ENCODE peak calls at places on chromosomes 11 and 22, in nine cellular contexts. One of them, this sample, is unnamed. For H3K4me1 and H3K36me3, the result is how much of the 10 kb centered on the place peaks cover.

GRCh38 chr11:20158597-20159257 is 1.5 kb downstream of the DBX1 start:
- DNase-seq in lung: peak
- DNase-seq in mesenchymal stem cell: peak
- DNase-seq in SJSA1: peak
- DNase-seq in adrenal gland: peak
- DNase-seq in PC-9: peak
- DNase-seq in cardiac muscle cell: peak
- DNase-seq in uterus: peak
- DNase-seq in gastrocnemius medialis: no peak
- DNase-seq in this sample: peak

GRCh38 chr22:37804886-37805857 is 2.6 kb upstream of the GCAT start:
- DNase-seq in PC-9: peak
- DNase-seq in mesenchymal stem cell: peak
- DNase-seq in uterus: peak
- DNase-seq in adrenal gland: peak
- DNase-seq in lung: peak
- DNase-seq in SJSA1: peak
- DNase-seq in cardiac muscle cell: peak
- DNase-seq in gastrocnemius medialis: peak
- DNase-seq in this sample: peak

GRCh38 chr11:63567044-63567840 is 4.1 kb upstream of the PLAAT2 start:
- DNase-seq in cardiac muscle cell: peak
- DNase-seq in SJSA1: peak
- DNase-seq in gastrocnemius medialis: peak
- DNase-seq in uterus: peak
- DNase-seq in mesenchymal stem cell: peak
- DNase-seq in adrenal gland: no peak
- DNase-seq in PC-9: peak
- DNase-seq in lung: no peak
- DNase-seq in this sample: no peak

GRCh38 chr11:35305670-35306382 is 113.5 kb downstream of the SLC1A2 start:
- DNase-seq in SJSA1: peak
- DNase-seq in cardiac muscle cell: peak
- DNase-seq in lung: no peak
- DNase-seq in uterus: no peak
- DNase-seq in gastrocnemius medialis: no peak
- DNase-seq in mesenchymal stem cell: peak
- DNase-seq in PC-9: no peak
- DNase-seq in adrenal gland: peak
- DNase-seq in this sample: no peak

GRCh38 chr11:84414936-84415335 is 1128.8 kb upstream of the CCDC90B start:
- DNase-seq in cardiac muscle cell: no peak
- DNase-seq in adrenal gland: no peak
- DNase-seq in uterus: no peak
- DNase-seq in PC-9: no peak
- DNase-seq in mesenchymal stem cell: no peak
- DNase-seq in SJSA1: no peak
- DNase-seq in gastrocnemius medialis: no peak
- DNase-seq in lung: no peak
- DNase-seq in this sample: no peak

GRCh38 chr11:9563196-9563730 is 10.2 kb upstream of the WEE1 start:
- DNase-seq in mesenchymal stem cell: no peak
- DNase-seq in PC-9: no peak
- DNase-seq in cardiac muscle cell: no peak
- DNase-seq in gastrocnemius medialis: no peak
- DNase-seq in SJSA1: no peak
- DNase-seq in lung: no peak
- DNase-seq in uterus: no peak
- DNase-seq in adrenal gland: no peak
- DNase-seq in this sample: no peak

GRCh38 chr11:37390566-37390965 is 792.5 kb upstream of the RAG2 start:
- DNase-seq in cardiac muscle cell: no peak
- DNase-seq in adrenal gland: no peak
- DNase-seq in lung: no peak
- DNase-seq in PC-9: no peak
- DNase-seq in uterus: no peak
- DNase-seq in SJSA1: no peak
- DNase-seq in gastrocnemius medialis: no peak
- DNase-seq in mesenchymal stem cell: no peak
- DNase-seq in this sample: no peak

GRCh38 chr11:101717621-101718020 is 133.8 kb upstream of the TRPC6 start:
- DNase-seq in PC-9: no peak
- DNase-seq in cardiac muscle cell: no peak
- DNase-seq in adrenal gland: no peak
- DNase-seq in mesenchymal stem cell: peak
- DNase-seq in uterus: no peak
- DNase-seq in gastrocnemius medialis: no peak
- DNase-seq in lung: no peak
- DNase-seq in SJSA1: no peak
- DNase-seq in this sample: no peak

GRCh38 chr11:55942785-55943392 is 6.7 kb upstream of the OR5I1 start:
- DNase-seq in cardiac muscle cell: peak
- DNase-seq in mesenchymal stem cell: peak
- DNase-seq in uterus: no peak
- DNase-seq in PC-9: no peak
- DNase-seq in lung: no peak
- DNase-seq in SJSA1: peak
- DNase-seq in gastrocnemius medialis: no peak
- DNase-seq in adrenal gland: no peak
- DNase-seq in this sample: no peak

GRCh38 chr11:1938343-1939005 is 8.7 kb upstream of the MRPL23 start:
- DNase-seq in PC-9: no peak
- DNase-seq in SJSA1: no peak
- DNase-seq in adrenal gland: no peak
- DNase-seq in cardiac muscle cell: no peak
- DNase-seq in gastrocnemius medialis: peak
- DNase-seq in mesenchymal stem cell: no peak
- DNase-seq in lung: no peak
- DNase-seq in uterus: no peak
- DNase-seq in this sample: peak

GRCh38 chr11:110479070-110479444 is 49.3 kb downstream of the FDX1 start:
- DNase-seq in uterus: no peak
- DNase-seq in lung: no peak
- DNase-seq in SJSA1: no peak
- DNase-seq in gastrocnemius medialis: no peak
- DNase-seq in PC-9: no peak
- DNase-seq in mesenchymal stem cell: no peak
- DNase-seq in adrenal gland: no peak
- DNase-seq in cardiac muscle cell: peak
- DNase-seq in this sample: no peak

GRCh38 chr11:44066732-44067131 is 662 bp downstream of the ACCS start:
- DNase-seq in adrenal gland: peak
- DNase-seq in lung: no peak
- DNase-seq in cardiac muscle cell: peak
- DNase-seq in PC-9: no peak
- DNase-seq in mesenchymal stem cell: peak
- DNase-seq in SJSA1: peak
- DNase-seq in uterus: peak
- DNase-seq in gastrocnemius medialis: peak
- DNase-seq in this sample: no peak

GRCh38 chr22:47328550-47329243 is 566.2 kb downstream of the TBC1D22A start:
- DNase-seq in gastrocnemius medialis: no peak
- DNase-seq in mesenchymal stem cell: no peak
- DNase-seq in SJSA1: peak
- DNase-seq in cardiac muscle cell: peak
- DNase-seq in PC-9: peak
- DNase-seq in adrenal gland: peak
- DNase-seq in uterus: no peak
- DNase-seq in lung: no peak
- DNase-seq in this sample: no peak

GRCh38 chr11:8269636-8270035 is 6.0 kb upstream of the LMO1 start:
- DNase-seq in gastrocnemius medialis: no peak
- DNase-seq in mesenchymal stem cell: no peak
- DNase-seq in SJSA1: no peak
- DNase-seq in lung: no peak
- DNase-seq in adrenal gland: no peak
- DNase-seq in cardiac muscle cell: no peak
- DNase-seq in uterus: peak
- DNase-seq in PC-9: no peak
- DNase-seq in this sample: no peak

GRCh38 chr11:59145534-59145933 is 2.9 kb downstream of the FAM111A start:
- DNase-seq in adrenal gland: no peak
- DNase-seq in mesenchymal stem cell: peak
- DNase-seq in lung: no peak
- DNase-seq in cardiac muscle cell: peak
- DNase-seq in uterus: no peak
- DNase-seq in SJSA1: no peak
- DNase-seq in gastrocnemius medialis: no peak
- DNase-seq in PC-9: no peak
- DNase-seq in this sample: no peak

GRCh38 chr11:2328040-2328439 is 26.2 kb downstream of the TSPAN32 start:
- DNase-seq in gastrocnemius medialis: no peak
- DNase-seq in lung: no peak
- DNase-seq in cardiac muscle cell: no peak
- DNase-seq in mesenchymal stem cell: no peak
- DNase-seq in uterus: no peak
- DNase-seq in PC-9: no peak
- DNase-seq in SJSA1: no peak
- DNase-seq in adrenal gland: no peak
- DNase-seq in this sample: no peak

GRCh38 chr11:8566613-8567210 is 27.3 kb downstream of the STK33 start:
- DNase-seq in PC-9: no peak
- DNase-seq in lung: no peak
- DNase-seq in gastrocnemius medialis: no peak
- DNase-seq in uterus: no peak
- DNase-seq in mesenchymal stem cell: peak
- DNase-seq in cardiac muscle cell: peak
- DNase-seq in SJSA1: peak
- DNase-seq in adrenal gland: no peak
- DNase-seq in this sample: no peak

GRCh38 chr22:37043828-37044538 is 7.6 kb upstream of the KCTD17 start:
- DNase-seq in SJSA1: no peak
- DNase-seq in lung: peak
- DNase-seq in adrenal gland: peak
- DNase-seq in cardiac muscle cell: peak
- DNase-seq in gastrocnemius medialis: peak
- DNase-seq in uterus: no peak
- DNase-seq in PC-9: peak
- DNase-seq in mesenchymal stem cell: peak
- DNase-seq in this sample: no peak

GRCh38 chr11:72813740-72814138 is 472 bp upstream of the ATG16L2 start:
- DNase-seq in cardiac muscle cell: peak
- DNase-seq in uterus: peak
- DNase-seq in mesenchymal stem cell: no peak
- DNase-seq in SJSA1: peak
- DNase-seq in lung: peak
- DNase-seq in PC-9: no peak
- DNase-seq in gastrocnemius medialis: peak
- DNase-seq in adrenal gland: peak
- DNase-seq in this sample: peak

GRCh38 chr11:125921042-125921441 is 16.7 kb downstream of the DDX25 start:
- DNase-seq in adrenal gland: no peak
- DNase-seq in gastrocnemius medialis: no peak
- DNase-seq in mesenchymal stem cell: no peak
- DNase-seq in cardiac muscle cell: no peak
- DNase-seq in PC-9: no peak
- DNase-seq in uterus: no peak
- DNase-seq in SJSA1: no peak
- DNase-seq in lung: no peak
- DNase-seq in this sample: no peak

GRCh38 chr22:28608546-28608945 is 71.1 kb downstream of the TTC28 start:
- DNase-seq in gastrocnemius medialis: no peak
- DNase-seq in lung: no peak
- DNase-seq in cardiac muscle cell: no peak
- DNase-seq in uterus: no peak
- DNase-seq in mesenchymal stem cell: no peak
- DNase-seq in PC-9: no peak
- DNase-seq in adrenal gland: no peak
- DNase-seq in SJSA1: no peak
- DNase-seq in this sample: no peak

GRCh38 chr11:61173456-61173855 is 12.2 kb upstream of the VPS37C start:
- DNase-seq in PC-9: peak
- DNase-seq in uterus: no peak
- DNase-seq in adrenal gland: no peak
- DNase-seq in gastrocnemius medialis: no peak
- DNase-seq in SJSA1: no peak
- DNase-seq in mesenchymal stem cell: no peak
- DNase-seq in cardiac muscle cell: peak
- DNase-seq in lung: no peak
- DNase-seq in this sample: no peak

GRCh38 chr22:33296941-33297340 is 238.8 kb upstream of the SYN3 start:
- DNase-seq in uterus: no peak
- DNase-seq in adrenal gland: no peak
- DNase-seq in SJSA1: no peak
- DNase-seq in PC-9: no peak
- DNase-seq in cardiac muscle cell: no peak
- DNase-seq in gastrocnemius medialis: no peak
- DNase-seq in lung: no peak
- DNase-seq in mesenchymal stem cell: no peak
- DNase-seq in this sample: no peak
- H3K4me1 ChIP-seq in uterus: under half
- H3K4me1 ChIP-seq in adrenal gland: under half
- H3K4me1 ChIP-seq in SJSA1: under half
- H3K4me1 ChIP-seq in PC-9: under half
- H3K4me1 ChIP-seq in cardiac muscle cell: under half
- H3K4me1 ChIP-seq in gastrocnemius medialis: under half
- H3K4me1 ChIP-seq in lung: under half
- H3K4me1 ChIP-seq in mesenchymal stem cell: under half
- H3K4me1 ChIP-seq in this sample: under half

GRCh38 chr11:65895482-65895981 is 4.7 kb downstream of the FOSL1 start:
- DNase-seq in PC-9: no peak
- DNase-seq in mesenchymal stem cell: no peak
- DNase-seq in gastrocnemius medialis: no peak
- DNase-seq in lung: no peak
- DNase-seq in uterus: no peak
- DNase-seq in cardiac muscle cell: no peak
- DNase-seq in adrenal gland: no peak
- DNase-seq in SJSA1: no peak
- DNase-seq in this sample: no peak
- H3K36me3 ChIP-seq in PC-9: under half
- H3K36me3 ChIP-seq in mesenchymal stem cell: half or more
- H3K36me3 ChIP-seq in gastrocnemius medialis: under half
- H3K36me3 ChIP-seq in lung: under half
- H3K36me3 ChIP-seq in uterus: under half
- H3K36me3 ChIP-seq in cardiac muscle cell: under half
- H3K36me3 ChIP-seq in adrenal gland: under half
- H3K36me3 ChIP-seq in SJSA1: half or more
- H3K36me3 ChIP-seq in this sample: under half

DNA sequence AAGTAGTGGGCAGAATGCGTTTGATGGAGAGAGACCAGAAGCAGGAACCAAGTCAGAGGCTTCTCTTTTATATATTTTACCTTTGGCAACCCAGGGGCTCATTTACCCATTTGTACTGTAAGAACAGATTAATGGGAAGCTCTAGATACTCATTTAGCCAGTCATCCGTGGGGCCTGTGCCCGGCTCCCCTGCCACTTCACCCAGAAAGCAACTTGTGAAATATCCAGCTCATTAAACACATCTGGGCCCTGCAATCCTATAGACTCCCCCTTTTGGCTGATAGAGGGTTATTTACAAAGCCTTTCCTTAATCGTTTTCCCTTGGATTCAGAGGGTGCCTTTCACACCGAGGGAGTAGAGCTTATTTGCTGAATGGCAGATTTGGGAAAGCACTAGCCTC is 118.7 kb upstream of the SORL1-AS1 start:
- DNase-seq in uterus: no peak
- DNase-seq in gastrocnemius medialis: no peak
- DNase-seq in lung: no peak
- DNase-seq in SJSA1: no peak
- DNase-seq in cardiac muscle cell: no peak
- DNase-seq in adrenal gland: no peak
- DNase-seq in PC-9: no peak
- DNase-seq in mesenchymal stem cell: no peak
- DNase-seq in this sample: no peak
- H3K4me1 ChIP-seq in uterus: under half
- H3K4me1 ChIP-seq in gastrocnemius medialis: under half
- H3K4me1 ChIP-seq in lung: under half
- H3K4me1 ChIP-seq in SJSA1: under half
- H3K4me1 ChIP-seq in cardiac muscle cell: under half
- H3K4me1 ChIP-seq in adrenal gland: under half
- H3K4me1 ChIP-seq in PC-9: under half
- H3K4me1 ChIP-seq in mesenchymal stem cell: under half
- H3K4me1 ChIP-seq in this sample: under half

GRCh38 chr11:111759375-111759774 is 6.8 kb downstream of the PPP2R1B start:
- DNase-seq in uterus: no peak
- DNase-seq in SJSA1: no peak
- DNase-seq in PC-9: no peak
- DNase-seq in gastrocnemius medialis: no peak
- DNase-seq in mesenchymal stem cell: no peak
- DNase-seq in adrenal gland: no peak
- DNase-seq in lung: no peak
- DNase-seq in cardiac muscle cell: peak
- DNase-seq in this sample: no peak
- H3K36me3 ChIP-seq in uterus: under half
- H3K36me3 ChIP-seq in SJSA1: half or more
- H3K36me3 ChIP-seq in PC-9: half or more
- H3K36me3 ChIP-seq in gastrocnemius medialis: under half
- H3K36me3 ChIP-seq in mesenchymal stem cell: under half
- H3K36me3 ChIP-seq in adrenal gland: under half
- H3K36me3 ChIP-seq in lung: under half
- H3K36me3 ChIP-seq in cardiac muscle cell: under half
- H3K36me3 ChIP-seq in this sample: under half